ENCODE peak calls at places on chromosomes 1 and 21, in eight cellular contexts. M, T, S, Y, W, U, K and C are unnamed samples.

GRCh38 chr1:67575861-67576260 is 109.1 kb upstream of the GADD45A start:
- DNase-seq in M (peak), T (peak), S (no peak), Y (no peak), W (no peak), U (no peak), K (no peak), C (peak)

GRCh38 chr1:197970771-197971170 is 53.6 kb downstream of the LHX9 start:
- DNase-seq in M (no peak), T (no peak), S (no peak), Y (no peak), W (no peak), U (no peak), K (no peak), C (no peak)

GRCh38 chr1:31764307-31765040 is at the start of gene ADGRB2:
- DNase-seq in M (no peak), T (no peak), S (peak), Y (no peak), W (no peak), U (no peak), K (no peak), C (no peak)

GRCh38 chr21:41671859-41672542 is 94.9 kb downstream of the RIPK4 start:
- DNase-seq in M (no peak), T (no peak), S (no peak), Y (no peak), W (no peak), U (no peak), K (no peak), C (no peak)

GRCh38 chr1:41397020-41397419 is 35.8 kb downstream of the FOXO6 start:
- DNase-seq in M (no peak), T (no peak), S (no peak), Y (no peak), W (no peak), U (no peak), K (no peak), C (no peak)

GRCh38 chr1:38029725-38030511 is 16.7 kb downstream of the POU3F1 start:
- DNase-seq in M (no peak), T (peak), S (peak), Y (no peak), W (no peak), U (no peak), K (no peak), C (no peak)

GRCh38 chr1:205535866-205536758 is 31.6 kb downstream of the CDK18 start:
- DNase-seq in M (no peak), T (no peak), S (peak), Y (peak), W (no peak), U (no peak), K (peak), C (no peak)

GRCh38 chr1:155127105-155127671 is 488 bp upstream of the EFNA1 start:
- DNase-seq in M (no peak), T (peak), S (peak), Y (peak), W (no peak), U (no peak), K (peak), C (no peak)

GRCh38 chr1:25503551-25504426 is 39.6 kb upstream of the LDLRAP1 start:
- DNase-seq in M (no peak), T (no peak), S (peak), Y (no peak), W (peak), U (no peak), K (peak), C (no peak)

GRCh38 chr1:19208710-19209438 is 1.2 kb downstream of the UBR4 start:
- DNase-seq in M (no peak), T (peak), S (no peak), Y (no peak), W (no peak), U (no peak), K (no peak), C (peak)

GRCh38 chr1:17162941-17163340 is 42.0 kb upstream of the PADI1 start:
- DNase-seq in M (no peak), T (no peak), S (no peak), Y (no peak), W (no peak), U (no peak), K (no peak), C (no peak)

GRCh38 chr1:209585672-209586071 is 2.2 kb downstream of the CAMK1G start:
- DNase-seq in M (no peak), T (peak), S (peak), Y (no peak), W (no peak), U (no peak), K (peak), C (peak)

GRCh38 chr21:35171385-35171784 is 122.3 kb upstream of the RUNX1 start:
- DNase-seq in M (no peak), T (no peak), S (no peak), Y (no peak), W (no peak), U (no peak), K (no peak), C (no peak)

GRCh38 chr1:56189946-56190920 is 389.1 kb downstream of the PLPP3 start:
- DNase-seq in M (no peak), T (peak), S (peak), Y (no peak), W (peak), U (no peak), K (no peak), C (no peak)

GRCh38 chr21:33330726-33331125 is 6.0 kb downstream of the IFNAR1 start:
- DNase-seq in M (no peak), T (no peak), S (no peak), Y (no peak), W (no peak), U (no peak), K (no peak), C (no peak)

GRCh38 chr21:36706951-36707762 is 8.2 kb downstream of the SIM2 start:
- DNase-seq in M (no peak), T (peak), S (peak), Y (peak), W (no peak), U (no peak), K (no peak), C (no peak)

DNA sequence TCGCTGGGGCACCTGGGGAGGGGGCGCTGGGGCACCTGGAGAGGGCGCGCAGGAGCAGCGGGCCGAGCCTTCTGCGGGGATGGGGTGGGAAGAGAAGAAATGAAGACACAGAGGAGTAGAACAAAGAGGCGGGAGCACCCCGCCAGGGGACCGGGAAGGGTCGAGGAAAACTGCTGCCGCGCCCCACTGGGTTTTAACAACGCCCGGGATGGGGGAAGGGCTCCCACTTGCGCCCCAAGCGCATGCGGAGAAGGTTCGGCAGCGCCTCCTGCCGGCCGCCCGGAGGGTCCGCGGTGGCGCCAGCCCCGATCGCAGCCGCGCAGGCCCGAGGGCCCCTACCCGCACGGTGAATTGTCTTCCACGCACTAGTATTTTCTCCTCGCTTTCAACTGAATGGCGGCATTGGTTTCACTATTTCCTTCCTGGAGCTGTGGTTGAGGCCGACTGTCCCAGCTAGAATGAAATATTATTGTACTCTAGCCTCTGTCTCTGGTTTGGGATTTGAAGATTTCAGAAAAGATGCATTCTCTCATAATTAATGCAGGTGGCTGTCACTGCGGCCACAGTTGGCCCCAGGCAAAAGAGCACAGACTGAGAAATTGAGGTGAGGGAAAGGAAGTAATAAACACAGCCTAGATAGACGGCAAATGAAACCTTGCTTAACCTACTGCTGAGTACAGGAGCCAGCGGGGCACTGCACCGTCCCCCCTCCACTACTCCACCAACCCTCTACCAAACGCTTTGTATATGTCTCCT is 57.3 kb downstream of the MAB21L3 start:
- DNase-seq in M (no peak), T (peak), S (peak), Y (peak), W (no peak), U (peak), K (peak), C (peak)
- TF ChIP-seq CTCF in M (peak), T (peak), S (peak), Y (peak), W (peak), U (peak), K (peak), C (peak)

DNA sequence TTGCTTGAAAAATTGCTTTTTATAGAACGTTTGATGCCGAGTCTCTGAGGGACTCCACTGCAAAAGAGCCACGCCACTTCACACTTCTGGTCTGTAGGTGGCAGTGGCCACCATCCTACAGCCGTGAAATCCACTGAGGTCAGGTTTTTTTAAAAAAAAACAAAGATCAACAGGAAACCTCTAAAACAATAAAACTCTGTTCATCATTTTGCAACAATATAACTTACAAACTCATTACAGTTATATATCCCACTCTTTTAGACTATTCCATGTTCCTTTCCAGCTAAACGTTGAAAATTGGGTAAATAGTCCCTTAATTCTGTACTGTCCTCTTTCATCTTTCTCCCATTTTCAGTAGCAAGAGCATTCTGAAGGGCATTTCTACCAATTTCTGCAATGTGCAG is 64.6 kb upstream of the FMN2 start:
- DNase-seq in M (peak), T (peak), S (peak), Y (no peak), W (no peak), U (no peak), K (no peak), C (no peak)
- TF ChIP-seq CTCF in M (peak), T (peak), S (peak), Y (peak), W (peak), U (peak), K (peak), C (peak)

GRCh38 chr1:2135425-2135824 is 59.1 kb downstream of the FAAP20 start:
- DNase-seq in M (no peak), T (peak), S (no peak), Y (peak), W (no peak), U (no peak), K (peak), C (no peak)
- TF ChIP-seq CTCF in M (peak), T (no peak), S (no peak), Y (no peak), W (no peak), U (no peak), K (no peak), C (no peak)

DNA sequence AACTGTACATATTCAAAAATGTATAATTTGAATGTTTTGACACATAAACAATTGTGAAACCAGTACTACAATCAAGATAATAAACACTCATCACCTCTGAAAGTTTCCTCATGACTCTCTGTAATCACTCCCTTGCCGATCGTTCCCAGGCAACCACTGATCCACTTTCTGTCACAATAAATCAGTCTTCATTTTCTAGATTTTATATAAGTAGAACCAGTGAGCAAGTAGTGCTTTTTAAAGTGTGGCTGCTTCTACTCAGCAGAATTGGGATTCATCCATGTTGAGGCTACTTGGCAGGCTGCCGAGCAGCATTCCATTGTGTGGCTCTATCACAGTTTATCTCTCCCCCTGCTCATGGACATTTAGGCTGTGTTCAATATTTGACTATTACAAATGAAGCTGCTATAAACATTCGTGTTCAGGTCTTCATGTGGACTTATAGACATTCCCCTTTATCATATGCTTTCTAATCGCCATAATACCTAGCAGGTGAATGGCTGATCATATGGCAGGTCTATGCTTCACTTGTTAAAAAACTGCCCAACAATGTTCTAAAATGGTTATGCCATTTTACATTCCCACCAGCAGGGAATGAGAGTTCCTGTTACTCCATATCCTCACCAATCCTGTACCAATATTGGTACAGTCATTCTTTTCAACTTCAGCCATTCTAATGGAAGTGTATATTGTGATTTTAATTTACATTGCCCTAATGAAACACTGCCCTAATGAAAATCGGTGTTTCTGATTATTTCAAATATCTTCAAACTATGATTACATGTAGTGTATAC is 20.5 kb downstream of the TEX38 start:
- DNase-seq in M (no peak), T (peak), S (no peak), Y (no peak), W (no peak), U (no peak), K (no peak), C (no peak)
- TF ChIP-seq CTCF in M (peak), T (peak), S (peak), Y (no peak), W (peak), U (no peak), K (no peak), C (peak)

GRCh38 chr1:82778612-82779011 is 977.9 kb downstream of the ADGRL2 start:
- DNase-seq in M (no peak), T (peak), S (peak), Y (no peak), W (no peak), U (no peak), K (no peak), C (no peak)
- TF ChIP-seq CTCF in M (peak), T (peak), S (peak), Y (no peak), W (peak), U (peak), K (no peak), C (no peak)

GRCh38 chr1:231990388-231990787 is 363.8 kb downstream of the DISC1 start:
- DNase-seq in M (no peak), T (no peak), S (no peak), Y (no peak), W (no peak), U (no peak), K (no peak), C (no peak)
- TF ChIP-seq CTCF in M (no peak), T (no peak), S (no peak), Y (no peak), W (no peak), U (no peak), K (no peak), C (no peak)

DNA sequence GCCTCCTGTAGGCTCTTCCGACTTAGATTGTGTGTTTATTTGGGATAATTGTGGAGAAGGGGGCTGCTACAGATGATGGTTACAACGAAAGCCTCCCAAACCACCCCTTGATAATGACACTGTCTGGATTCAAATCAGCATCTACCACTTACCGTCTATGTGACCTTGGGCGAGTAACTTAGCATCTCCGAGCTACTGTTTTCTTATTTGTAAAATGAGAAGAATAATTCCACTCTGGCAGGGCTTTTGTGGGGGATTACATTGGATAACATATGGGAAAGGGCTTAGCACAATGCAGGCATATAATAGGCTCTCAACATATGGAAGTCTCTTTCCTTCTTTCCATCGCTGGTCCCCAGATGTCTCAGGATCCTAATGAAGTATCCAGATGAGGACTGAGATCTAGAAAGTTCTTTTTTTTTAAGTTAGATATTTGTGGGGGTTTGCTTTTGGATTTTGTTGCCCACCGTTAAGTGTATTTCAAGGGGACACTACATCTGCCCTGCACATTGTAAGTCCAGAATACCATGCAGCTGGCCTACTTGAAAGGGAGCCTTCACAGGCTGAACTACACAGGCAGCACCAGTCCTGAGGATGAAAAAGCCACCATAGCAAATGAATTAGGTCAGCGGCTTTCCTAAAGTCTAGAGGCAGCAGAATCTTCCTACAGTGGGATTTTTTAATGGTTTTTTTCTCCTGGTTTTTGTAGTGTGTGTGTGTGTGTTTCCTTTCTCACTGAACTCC is 172.3 kb upstream of the IRF2BP2 start:
- DNase-seq in M (no peak), T (no peak), S (no peak), Y (no peak), W (no peak), U (no peak), K (no peak), C (no peak)
- TF ChIP-seq CTCF in M (no peak), T (no peak), S (no peak), Y (no peak), W (no peak), U (no peak), K (no peak), C (no peak)

DNA sequence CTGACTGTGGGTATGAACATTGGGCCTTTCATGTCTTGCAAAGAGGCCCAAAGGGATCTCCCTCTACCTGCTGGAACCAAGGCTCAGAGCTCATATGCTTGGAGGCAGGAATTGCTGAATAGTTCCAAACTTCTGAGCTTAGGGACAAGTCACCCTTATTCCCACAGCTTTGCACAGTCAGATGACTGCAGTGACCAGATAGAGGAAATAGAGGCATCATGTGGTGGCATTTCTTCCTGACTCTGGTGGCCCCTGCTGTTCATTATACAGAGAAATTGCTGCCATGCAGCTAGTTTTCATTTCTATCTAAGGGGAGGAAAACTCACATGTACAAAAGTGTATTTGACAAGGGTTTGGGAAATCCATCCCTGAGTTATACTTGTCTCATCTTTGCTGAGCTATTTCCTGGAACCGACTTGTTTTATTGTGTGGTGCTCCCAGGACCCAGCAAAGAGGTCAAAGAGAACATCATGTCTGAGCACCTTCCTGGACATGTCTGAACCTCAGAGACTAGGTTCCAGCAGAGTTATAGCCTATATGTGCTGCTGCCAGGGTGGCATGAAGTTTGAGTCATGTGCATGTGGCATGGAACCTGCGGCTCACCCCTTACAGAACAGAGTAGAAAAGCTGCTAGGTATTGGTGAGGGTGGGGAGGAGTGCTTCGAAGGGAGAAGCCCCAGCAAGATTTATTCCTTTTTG is 131.2 kb downstream of the PIK3R3 start:
- DNase-seq in M (no peak), T (no peak), S (peak), Y (no peak), W (no peak), U (no peak), K (no peak), C (no peak)
- TF ChIP-seq CTCF in M (peak), T (no peak), S (no peak), Y (no peak), W (no peak), U (no peak), K (no peak), C (no peak)

DNA sequence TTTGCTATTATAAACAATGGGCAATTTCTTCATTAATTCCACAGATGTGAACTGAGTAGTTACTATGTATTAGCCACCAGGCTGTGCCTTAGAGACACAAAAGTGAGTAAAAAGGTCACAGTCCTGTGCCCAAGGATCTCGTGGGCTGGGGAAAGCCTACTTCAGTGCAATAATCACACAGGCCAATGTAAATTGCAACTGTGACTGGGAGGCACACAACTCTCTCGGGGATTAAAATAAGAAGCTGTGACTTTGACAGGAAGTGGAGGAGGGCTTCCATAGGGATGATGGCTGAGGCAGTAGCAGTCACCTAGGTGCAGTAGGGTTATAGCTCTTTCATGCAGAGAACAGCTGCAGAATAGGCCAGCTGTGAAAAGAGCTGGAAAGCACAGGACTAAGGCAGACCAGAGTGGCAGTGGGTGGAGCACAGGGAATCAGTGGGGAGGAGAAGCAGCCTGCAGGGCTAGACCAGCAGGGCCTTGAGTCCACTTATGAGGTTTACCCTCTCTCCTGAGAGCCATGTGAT is 121.9 kb downstream of the MAB21L3 start:
- DNase-seq in M (no peak), T (peak), S (no peak), Y (no peak), W (no peak), U (no peak), K (no peak), C (no peak)
- TF ChIP-seq CTCF in M (no peak), T (no peak), S (peak), Y (no peak), W (no peak), U (no peak), K (no peak), C (no peak)